ENCODE peak calls at places on chromosomes 2 and 18, in seven cellular contexts. L is NCI-H345, V is memory B cell, X is left ventricle myocardium superior, W is mucosa of gallbladder, R is left ventricle myocardium inferior, N is T-helper 1 cell. B is an unnamed sample.
A peak's percentile ranks its signal among the peaks of the same experiment; 100 is the strongest.

GRCh38 chr2:218030409-218031195 is 27.8 kb upstream of the TNS1 start:
- DNase-seq in X (no peak), R (no peak), W (no peak), V (no peak), L (no peak), N (no peak), B (no peak)

GRCh38 chr2:181742361-181742760 is 62.0 kb upstream of the NEUROD1 start:
- DNase-seq in R (no peak), X (no peak), W (no peak), L (no peak), V (no peak), N (no peak), B (no peak)

GRCh38 chr18:9638886-9639285 is 24.5 kb upstream of the PPP4R1 start:
- DNase-seq in X (no peak), L (peak; percentile 34), W (no peak), N (no peak), R (no peak), V (no peak), B (no peak)

GRCh38 chr2:41775381-41776025 is 272.3 kb upstream of the PKDCC start:
- DNase-seq in X (no peak), W (no peak), L (no peak), V (no peak), R (no peak), N (no peak), B (no peak)

GRCh38 chr2:71299507-71299906 is 32.1 kb upstream of the ZNF638 start:
- DNase-seq in V (peak; percentile 33), R (no peak), X (no peak), W (no peak), L (peak; percentile 32), N (no peak), B (no peak)

GRCh38 chr2:235864746-235865535 is 303.2 kb downstream of the GBX2 start:
- DNase-seq in N (no peak), W (no peak), V (no peak), R (no peak), X (no peak), L (no peak), B (no peak)

GRCh38 chr18:5376994-5377393 is 81.5 kb upstream of the ZBTB14 start:
- DNase-seq in R (no peak), V (no peak), W (no peak), N (no peak), X (no peak), L (no peak), B (no peak)

GRCh38 chr2:140567734-140568133 is 1563.1 kb downstream of the LRP1B start:
- DNase-seq in V (no peak), L (no peak), W (no peak), N (no peak), X (no peak), R (no peak), B (no peak)

GRCh38 chr2:100365434-100365833 is 43.1 kb upstream of the LONRF2 start:
- DNase-seq in X (no peak), W (peak; percentile 74), R (no peak), N (no peak), L (peak; percentile 13), V (no peak), B (no peak)

GRCh38 chr2:67938053-67938452 is 124.8 kb downstream of the C1D start:
- DNase-seq in W (no peak), L (no peak), X (no peak), N (no peak), R (no peak), V (no peak), B (no peak)

GRCh38 chr18:7755753-7756475 is 188.8 kb downstream of the PTPRM start:
- DNase-seq in N (no peak), L (peak; percentile 3), R (no peak), V (no peak), W (no peak), X (no peak), B (no peak)

GRCh38 chr2:235325126-235325525 is 168.7 kb upstream of the AGAP1 start:
- DNase-seq in X (no peak), L (no peak), V (no peak), R (no peak), W (no peak), N (no peak), B (no peak)

GRCh38 chr18:74454279-74454741 is 2.8 kb downstream of the DIPK1C start:
- DNase-seq in L (no peak), V (no peak), W (no peak), R (no peak), N (no peak), X (no peak), B (no peak)

GRCh38 chr2:240445961-240446538 is 10.6 kb downstream of the GPC1 start:
- DNase-seq in L (no peak), V (no peak), X (no peak), W (no peak), R (no peak), N (no peak), B (no peak)

GRCh38 chr2:70887550-70888229 is 48.0 kb upstream of the ATP6V1B1 start:
- DNase-seq in W (no peak), L (peak; percentile 62), N (no peak), X (peak; percentile 49), R (no peak), V (no peak), B (peak; percentile 9)

GRCh38 chr2:217650716-217651360 is 352.0 kb downstream of the TNS1 start:
- DNase-seq in V (no peak), N (no peak), X (no peak), R (no peak), W (peak; percentile 58), L (peak; percentile 24), B (peak; percentile 6)

GRCh38 chr2:50726186-50726585 is 305.7 kb downstream of the NRXN1 start:
- DNase-seq in X (no peak), N (no peak), V (no peak), L (no peak), W (no peak), R (no peak), B (no peak)

GRCh38 chr2:46978696-46979095 is 63.1 kb upstream of the MCFD2 start:
- DNase-seq in X (no peak), R (no peak), N (no peak), V (no peak), W (no peak), L (no peak), B (peak; percentile 49)

GRCh38 chr2:217523246-217523645 is 479.5 kb downstream of the TNS1 start:
- DNase-seq in L (no peak), W (no peak), N (no peak), R (peak; percentile 51), X (peak; percentile 76), V (no peak), B (no peak)

GRCh38 chr2:105626391-105626990 is 118.2 kb upstream of the NCK2 start:
- DNase-seq in V (no peak), X (no peak), W (no peak), R (no peak), N (no peak), L (no peak), B (no peak)

GRCh38 chr18:3869848-3870247 is 419.9 kb downstream of the TGIF1 start:
- DNase-seq in R (no peak), W (no peak), N (no peak), X (no peak), V (no peak), L (peak; percentile 67), B (no peak)

GRCh38 chr2:233252227-233252626 is 754 bp downstream of the ATG16L1 start:
- DNase-seq in L (no peak), W (no peak), N (no peak), V (no peak), X (no peak), R (no peak), B (no peak)

GRCh38 chr2:16181062-16181740 is 240.9 kb downstream of the MYCN start:
- DNase-seq in R (no peak), X (no peak), W (no peak), N (no peak), L (no peak), V (no peak), B (no peak)

GRCh38 chr2:170836027-170836426 is 19.3 kb downstream of the GAD1 start:
- DNase-seq in W (no peak), L (no peak), N (no peak), X (no peak), V (no peak), R (no peak), B (no peak)

GRCh38 chr2:195477248-195477995 is 179.6 kb upstream of the SLC39A10 start:
- DNase-seq in R (no peak), V (no peak), W (no peak), N (no peak), X (no peak), L (no peak), B (no peak)

GRCh38 chr18:51123046-51123395 is 74.5 kb downstream of the MEX3C start:
- DNase-seq in W (no peak), R (no peak), V (no peak), L (no peak), N (no peak), X (no peak), B (no peak)

GRCh38 chr18:50104421-50104820 is 90.5 kb downstream of the MYO5B start:
- DNase-seq in V (no peak), R (no peak), X (no peak), N (no peak), W (no peak), L (no peak), B (no peak)

GRCh38 chr2:59249441-59250330 is 1008.6 kb upstream of the FANCL start:
- DNase-seq in N (no peak), R (no peak), W (no peak), V (no peak), L (peak; percentile 8), X (no peak), B (no peak)

GRCh38 chr2:10048501-10049171 is 5.3 kb downstream of the KLF11 start:
- DNase-seq in L (no peak), X (no peak), V (peak; percentile 46), W (no peak), N (peak; percentile 29), R (no peak), B (peak; percentile 61)

GRCh38 chr2:45275806-45276205 is 266.6 kb upstream of the SIX2 start:
- DNase-seq in V (no peak), R (no peak), N (no peak), X (no peak), L (no peak), W (no peak), B (no peak)